ENCODE peak calls at places on chromosomes 13 and 19, in nine cellular contexts. Z, H, J, V, Y, O, W, L and N are unnamed samples. For H3K4me1, the result is how much of the 10 kb centered on the place peaks cover.

GRCh38 chr13:108297114-108297513 is 27.6 kb downstream of the TNFSF13B start:
- DNase-seq in Z (no peak), H (no peak), J (no peak), V (no peak), Y (no peak), O (no peak), W (no peak), L (no peak), N (no peak)

GRCh38 chr19:55559684-55560083 is 14.3 kb upstream of the SBK3 start:
- DNase-seq in Z (no peak), H (no peak), J (no peak), V (no peak), Y (no peak), O (no peak), W (no peak), L (no peak), N (no peak)

GRCh38 chr19:17234911-17235617 is 9.0 kb downstream of the OCEL1 start:
- DNase-seq in Z (no peak), H (peak), J (peak), V (peak), Y (no peak), O (no peak), W (no peak), L (peak), N (no peak)

GRCh38 chr13:37168151-37168550 is 62.7 kb upstream of the CSNK1A1L start:
- DNase-seq in Z (no peak), H (no peak), J (no peak), V (no peak), Y (no peak), O (no peak), W (no peak), L (no peak), N (no peak)

GRCh38 chr13:102399791-102400618 is 1.8 kb downstream of the FGF14 start:
- DNase-seq in Z (peak), H (peak), J (peak), V (peak), Y (no peak), O (peak), W (no peak), L (no peak), N (no peak)

GRCh38 chr19:38663957-38664502 is 16.6 kb downstream of the ACTN4 start:
- DNase-seq in Z (no peak), H (no peak), J (no peak), V (no peak), Y (no peak), O (no peak), W (peak), L (no peak), N (peak)

GRCh38 chr19:33388231-33388816 is 14.8 kb downstream of the CEBPG start:
- DNase-seq in Z (peak), H (no peak), J (no peak), V (no peak), Y (no peak), O (no peak), W (peak), L (no peak), N (no peak)

GRCh38 chr13:97849305-97849704 is 104.2 kb upstream of the IPO5 start:
- DNase-seq in Z (no peak), H (no peak), J (no peak), V (no peak), Y (no peak), O (peak), W (no peak), L (peak), N (no peak)

GRCh38 chr13:81207221-81207620 is 866.3 kb upstream of the SPRY2 start:
- DNase-seq in Z (no peak), H (no peak), J (no peak), V (no peak), Y (no peak), O (no peak), W (no peak), L (no peak), N (no peak)

GRCh38 chr13:98433654-98434053 is 143.3 kb downstream of the STK24 start:
- DNase-seq in Z (no peak), H (no peak), J (no peak), V (no peak), Y (no peak), O (no peak), W (no peak), L (no peak), N (no peak)

GRCh38 chr13:95530178-95530577 is 22.3 kb upstream of the CLDN10 start:
- DNase-seq in Z (no peak), H (no peak), J (no peak), V (peak), Y (no peak), O (no peak), W (no peak), L (peak), N (no peak)

GRCh38 chr19:33468361-33469170 is 53.0 kb downstream of the PEPD start:
- DNase-seq in Z (peak), H (no peak), J (peak), V (peak), Y (peak), O (no peak), W (peak), L (peak), N (peak)

GRCh38 chr13:96998071-96998470 is 3.8 kb upstream of the OXGR1 start:
- DNase-seq in Z (no peak), H (no peak), J (no peak), V (no peak), Y (no peak), O (no peak), W (no peak), L (no peak), N (no peak)

GRCh38 chr13:102626928-102627327 is 30.1 kb downstream of the TPP2 start:
- DNase-seq in Z (no peak), H (no peak), J (no peak), V (no peak), Y (no peak), O (no peak), W (no peak), L (no peak), N (no peak)

GRCh38 chr19:45913874-45914830 is at the start of gene NANOS2:
- DNase-seq in Z (no peak), H (peak), J (no peak), V (no peak), Y (no peak), O (no peak), W (no peak), L (no peak), N (no peak)

GRCh38 chr13:113635709-113636108 is 22.3 kb downstream of the ATP4B start:
- DNase-seq in Z (no peak), H (no peak), J (peak), V (peak), Y (peak), O (no peak), W (no peak), L (no peak), N (no peak)

GRCh38 chr19:14476663-14477401 is 1.7 kb upstream of the PTGER1 start:
- DNase-seq in Z (no peak), H (peak), J (no peak), V (no peak), Y (no peak), O (peak), W (no peak), L (peak), N (peak)

GRCh38 chr19:36100476-36100875 is 10.5 kb upstream of the OVOL3 start:
- DNase-seq in Z (no peak), H (no peak), J (no peak), V (no peak), Y (no peak), O (no peak), W (no peak), L (no peak), N (no peak)

GRCh38 chr19:30391052-30391451 is 18.9 kb downstream of the ZNF536 start:
- DNase-seq in Z (peak), H (no peak), J (no peak), V (no peak), Y (peak), O (no peak), W (no peak), L (no peak), N (no peak)

GRCh38 chr13:30186644-30187431 is 120.5 kb downstream of the KATNAL1 start:
- DNase-seq in Z (no peak), H (no peak), J (no peak), V (no peak), Y (no peak), O (no peak), W (no peak), L (peak), N (no peak)

GRCh38 chr19:33621065-33621785 is 528 bp upstream of the CHST8 start:
- DNase-seq in Z (no peak), H (peak), J (no peak), V (no peak), Y (no peak), O (no peak), W (no peak), L (no peak), N (no peak)

GRCh38 chr19:39557791-39558622 is 18.0 kb upstream of the EID2 start:
- DNase-seq in Z (no peak), H (no peak), J (no peak), V (no peak), Y (no peak), O (no peak), W (no peak), L (peak), N (no peak)

GRCh38 chr13:62357887-62358645 is 942.4 kb upstream of the PCDH20 start:
- DNase-seq in Z (no peak), H (no peak), J (no peak), V (no peak), Y (no peak), O (peak), W (no peak), L (peak), N (no peak)

GRCh38 chr19:47391510-47392223 is 27.7 kb downstream of the MEIS3 start:
- DNase-seq in Z (peak), H (peak), J (peak), V (peak), Y (peak), O (peak), W (peak), L (peak), N (peak)

GRCh38 chr19:39670998-39671397 is 15.3 kb downstream of the LGALS16 start:
- DNase-seq in Z (no peak), H (no peak), J (no peak), V (no peak), Y (no peak), O (no peak), W (no peak), L (no peak), N (no peak)

GRCh38 chr19:16594131-16594586 is 21.9 kb upstream of the SLC35E1 start:
- DNase-seq in Z (no peak), H (no peak), J (no peak), V (no peak), Y (no peak), O (no peak), W (no peak), L (no peak), N (no peak)

GRCh38 chr13:80256352-80256932 is 84.5 kb downstream of the SPRY2 start:
- DNase-seq in Z (no peak), H (no peak), J (no peak), V (no peak), Y (no peak), O (no peak), W (no peak), L (no peak), N (no peak)

GRCh38 chr19:12642506-12642905 is 24.0 kb downstream of the MAN2B1 start:
- DNase-seq in Z (no peak), H (no peak), J (no peak), V (no peak), Y (no peak), O (no peak), W (no peak), L (no peak), N (no peak)

DNA sequence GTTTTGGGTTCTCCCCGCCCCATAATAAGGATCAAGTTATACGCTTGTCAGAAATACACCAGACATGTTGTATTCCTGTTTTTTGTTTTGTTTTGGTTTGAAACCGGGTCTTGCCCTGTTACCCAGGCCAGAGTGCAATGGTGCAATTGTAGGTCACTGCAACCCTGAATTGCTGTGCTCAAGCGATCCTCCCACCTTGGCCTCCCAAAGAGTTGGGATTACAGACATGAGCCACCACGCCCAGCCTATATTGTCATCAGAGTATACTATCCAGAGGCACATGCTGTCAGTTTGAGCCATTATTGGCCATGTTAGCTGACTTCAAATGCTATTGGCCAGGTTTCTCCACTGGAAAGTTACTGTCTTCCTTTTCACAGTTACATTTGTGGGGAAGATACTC is 9.8 kb downstream of the SAFB start:
- DNase-seq in Z (no peak), H (no peak), J (no peak), V (no peak), Y (no peak), O (no peak), W (peak), L (no peak), N (no peak)
- H3K4me1 ChIP-seq in Z (half or more), H (under half), J (under half), V (half or more), Y (under half), O (under half), W (under half), L (under half), N (under half)

DNA sequence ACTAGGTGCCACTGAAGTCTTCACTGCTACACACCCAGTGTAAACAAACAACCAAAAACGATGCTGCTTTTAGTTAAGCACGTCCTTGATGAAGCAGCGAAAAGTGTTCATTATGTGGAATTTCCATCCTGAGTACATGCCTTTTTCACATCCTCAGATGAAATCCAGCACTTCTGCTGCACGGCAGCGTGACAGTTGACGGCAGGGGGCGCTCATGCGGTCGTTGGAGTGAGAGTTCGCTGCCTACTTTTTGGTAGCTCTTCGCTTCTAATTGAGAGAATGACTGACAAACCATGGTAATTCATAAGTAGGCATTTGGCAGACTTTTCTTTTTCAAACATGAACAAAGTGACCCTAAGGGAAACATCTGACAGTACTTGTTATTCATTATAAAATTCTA is 1124.9 kb downstream of the EFNB2 start:
- DNase-seq in Z (peak), H (peak), J (peak), V (peak), Y (no peak), O (peak), W (no peak), L (peak), N (no peak)
- TF ChIP-seq CTCF in Z (peak), H (peak), J (peak), V (peak), Y (peak), O (peak), W (no peak), L (peak), N (peak)

GRCh38 chr19:5514001-5514400 is 53.8 kb downstream of the TINCR start:
- DNase-seq in Z (no peak), H (no peak), J (no peak), V (no peak), Y (no peak), O (no peak), W (no peak), L (no peak), N (no peak)
- H3K4me1 ChIP-seq in Z (under half), H (under half), J (under half), V (under half), Y (under half), O (under half), W (under half), L (under half), N (under half)

DNA sequence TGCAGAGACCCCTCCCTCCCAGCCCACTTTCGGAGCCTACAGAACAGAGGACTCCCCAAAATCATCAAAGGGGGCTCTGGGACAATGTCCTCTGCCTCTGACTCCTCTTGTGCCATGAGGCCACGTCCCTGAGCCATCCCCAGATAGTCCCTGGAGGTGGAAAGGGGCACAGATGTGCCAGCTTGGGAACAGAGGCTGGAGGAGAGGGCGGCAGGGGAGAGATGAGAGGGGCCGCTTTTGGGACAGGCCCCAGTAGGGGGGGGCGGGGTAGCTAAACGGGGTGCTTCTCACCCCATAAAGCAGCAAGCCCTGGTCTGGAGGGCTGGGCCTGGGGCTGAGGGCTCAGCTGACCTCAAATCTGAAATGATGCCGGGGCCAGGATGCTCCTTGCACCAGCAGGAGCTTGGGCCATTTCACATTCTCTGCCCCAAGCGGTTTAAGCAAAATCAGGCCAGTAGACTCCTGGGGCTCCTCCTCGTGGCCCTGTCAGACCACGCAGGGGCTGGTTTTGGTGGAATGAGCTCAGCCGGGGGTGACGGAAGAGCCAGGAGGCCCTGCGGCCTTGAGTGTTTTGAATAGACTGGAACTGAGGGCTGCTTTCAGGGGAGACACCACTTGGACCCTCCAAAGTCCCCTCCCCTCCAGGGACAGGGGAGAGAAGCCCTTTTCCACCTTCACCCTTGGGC is 27.1 kb downstream of the ONECUT3 start:
- DNase-seq in Z (no peak), H (no peak), J (no peak), V (no peak), Y (no peak), O (no peak), W (no peak), L (peak), N (no peak)
- TF ChIP-seq CTCF in Z (no peak), H (peak), J (no peak), V (no peak), Y (no peak), O (no peak), W (no peak), L (peak), N (no peak)

GRCh38 chr13:21011378-21011777 is 50.0 kb downstream of the LATS2 start:
- DNase-seq in Z (no peak), H (no peak), J (no peak), V (no peak), Y (no peak), O (no peak), W (no peak), L (no peak), N (no peak)
- H3K4me1 ChIP-seq in Z (under half), H (under half), J (under half), V (half or more), Y (under half), O (half or more), W (under half), L (under half), N (under half)

GRCh38 chr19:18279516-18280246 is 1.7 kb downstream of the JUND start:
- DNase-seq in Z (peak), H (peak), J (peak), V (peak), Y (peak), O (peak), W (peak), L (peak), N (peak)
- TF ChIP-seq CTCF in Z (peak), H (peak), J (peak), V (peak), Y (peak), O (peak), W (peak), L (peak), N (peak)

GRCh38 chr19:41310031-41310831 is at the start of gene CCDC97:
- DNase-seq in Z (peak), H (peak), J (peak), V (peak), Y (peak), O (peak), W (peak), L (peak), N (peak)

GRCh38 chr19:41307954-41308449 is 2.0 kb upstream of the CCDC97 start:
- DNase-seq in Z (no peak), H (no peak), J (peak), V (no peak), Y (no peak), O (no peak), W (no peak), L (no peak), N (no peak)

GRCh38 chr19:41308450-41309224 is 1.3 kb upstream of the CCDC97 start:
- DNase-seq in Z (peak), H (peak), J (peak), V (peak), Y (peak), O (peak), W (peak), L (peak), N (peak)

GRCh38 chr19:41311072-41311471 is 1.1 kb downstream of the CCDC97 start:
- DNase-seq in Z (no peak), H (no peak), J (no peak), V (no peak), Y (no peak), O (no peak), W (no peak), L (no peak), N (no peak)

GRCh38 chr19:41309225-41310030 is 544 bp upstream of the CCDC97 start:
- DNase-seq in Z (no peak), H (peak), J (peak), V (no peak), Y (no peak), O (no peak), W (no peak), L (no peak), N (peak)
- H3K4me1 ChIP-seq in Z (under half), H (under half), J (under half), V (under half), Y (under half), O (under half), W (under half), L (under half), N (under half)

GRCh38 chr19:8605514-8605913 is 5.0 kb downstream of the ADAMTS10 start:
- DNase-seq in Z (no peak), H (no peak), J (no peak), V (no peak), Y (no peak), O (no peak), W (no peak), L (no peak), N (no peak)
- TF ChIP-seq CTCF in Z (no peak), H (no peak), J (no peak), V (no peak), Y (no peak), O (no peak), W (no peak), L (no peak), N (no peak)

DNA sequence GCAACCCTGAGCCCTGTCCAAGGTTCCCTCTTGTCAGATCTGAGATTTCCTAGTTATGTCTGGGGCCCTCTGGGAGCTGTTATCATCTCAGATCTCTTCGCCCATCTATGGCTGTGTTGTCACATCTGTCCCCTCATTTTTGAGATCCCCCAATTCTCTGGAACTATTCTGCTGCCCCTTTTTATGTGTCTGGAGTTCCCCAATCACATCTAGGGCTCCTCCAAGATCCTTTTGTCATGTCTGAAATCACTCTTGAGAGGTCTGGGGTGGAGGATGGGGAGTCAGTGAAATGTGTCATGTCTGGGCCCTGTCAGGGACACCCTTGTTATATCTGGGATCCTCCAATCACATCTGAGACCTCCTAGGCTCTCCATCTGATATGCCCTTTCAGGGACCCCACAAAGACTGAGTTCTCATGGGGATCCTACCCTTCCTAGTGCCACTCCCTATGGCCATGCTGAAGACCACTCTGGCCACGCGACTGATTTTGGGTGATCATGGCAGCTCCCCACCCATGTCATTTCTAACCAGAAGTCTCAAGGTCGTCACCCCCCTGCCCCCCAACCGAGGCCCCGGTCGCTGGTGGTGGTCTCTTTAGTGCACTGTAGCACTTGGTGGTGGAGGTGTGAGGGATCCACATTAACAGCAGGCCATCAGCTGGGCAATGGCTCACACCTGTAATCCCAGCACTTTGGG is 3.8 kb upstream of the MYBPC2 start:
- DNase-seq in Z (no peak), H (no peak), J (no peak), V (no peak), Y (no peak), O (no peak), W (no peak), L (no peak), N (no peak)
- H3K4me1 ChIP-seq in Z (under half), H (under half), J (under half), V (under half), Y (under half), O (under half), W (under half), L (under half), N (under half)